ENCODE peak calls at places on chromosomes 13 and 19, in six cellular contexts. One of them, this sample, is unnamed. For H3K4me1, the result is how much of the 10 kb centered on the place peaks cover.

GRCh38 chr19:47095707-47096704 is 17.6 kb downstream of the ZC3H4 start:
- DNase-seq in GM23248: peak
- DNase-seq in tibial artery: peak
- DNase-seq in neural progenitor cell: no peak
- DNase-seq in thoracic aorta: no peak
- DNase-seq in CD8-positive, alpha-beta memory T cell: no peak
- DNase-seq in this sample: peak

GRCh38 chr13:106986033-106986484 is 418.1 kb upstream of the ARGLU1 start:
- DNase-seq in thoracic aorta: no peak
- DNase-seq in CD8-positive, alpha-beta memory T cell: no peak
- DNase-seq in neural progenitor cell: peak
- DNase-seq in GM23248: peak
- DNase-seq in tibial artery: no peak
- DNase-seq in this sample: peak

GRCh38 chr13:37651371-37651770 is 52.8 kb upstream of the POSTN start:
- DNase-seq in GM23248: no peak
- DNase-seq in CD8-positive, alpha-beta memory T cell: no peak
- DNase-seq in thoracic aorta: no peak
- DNase-seq in neural progenitor cell: no peak
- DNase-seq in tibial artery: no peak
- DNase-seq in this sample: no peak

GRCh38 chr13:64459778-64460177 is 2770.4 kb downstream of the PCDH9 start:
- DNase-seq in neural progenitor cell: no peak
- DNase-seq in thoracic aorta: no peak
- DNase-seq in tibial artery: no peak
- DNase-seq in GM23248: no peak
- DNase-seq in CD8-positive, alpha-beta memory T cell: no peak
- DNase-seq in this sample: no peak

GRCh38 chr13:25292301-25292700 is 5.0 kb upstream of the MTMR6 start:
- DNase-seq in CD8-positive, alpha-beta memory T cell: no peak
- DNase-seq in neural progenitor cell: no peak
- DNase-seq in thoracic aorta: no peak
- DNase-seq in tibial artery: no peak
- DNase-seq in GM23248: no peak
- DNase-seq in this sample: no peak

GRCh38 chr13:106796280-106797047 is 228.5 kb upstream of the ARGLU1 start:
- DNase-seq in tibial artery: no peak
- DNase-seq in CD8-positive, alpha-beta memory T cell: no peak
- DNase-seq in neural progenitor cell: peak
- DNase-seq in thoracic aorta: no peak
- DNase-seq in GM23248: no peak
- DNase-seq in this sample: no peak

GRCh38 chr19:2469102-2469914 is 6.6 kb upstream of the GADD45B start:
- DNase-seq in CD8-positive, alpha-beta memory T cell: no peak
- DNase-seq in tibial artery: no peak
- DNase-seq in neural progenitor cell: no peak
- DNase-seq in thoracic aorta: no peak
- DNase-seq in GM23248: peak
- DNase-seq in this sample: no peak

GRCh38 chr19:45104658-45105384 is 11.8 kb downstream of the PPP1R37 start:
- DNase-seq in thoracic aorta: no peak
- DNase-seq in CD8-positive, alpha-beta memory T cell: no peak
- DNase-seq in GM23248: no peak
- DNase-seq in tibial artery: no peak
- DNase-seq in neural progenitor cell: no peak
- DNase-seq in this sample: no peak

GRCh38 chr13:27172495-27172842 is 858 bp upstream of the USP12 start:
- DNase-seq in neural progenitor cell: no peak
- DNase-seq in thoracic aorta: no peak
- DNase-seq in CD8-positive, alpha-beta memory T cell: no peak
- DNase-seq in tibial artery: no peak
- DNase-seq in GM23248: peak
- DNase-seq in this sample: no peak

GRCh38 chr19:32498641-32499200 is 82.3 kb upstream of the PDCD5 start:
- DNase-seq in tibial artery: no peak
- DNase-seq in CD8-positive, alpha-beta memory T cell: peak
- DNase-seq in GM23248: no peak
- DNase-seq in thoracic aorta: no peak
- DNase-seq in neural progenitor cell: no peak
- DNase-seq in this sample: no peak

GRCh38 chr13:81872581-81872980 is 1531.7 kb upstream of the SPRY2 start:
- DNase-seq in CD8-positive, alpha-beta memory T cell: no peak
- DNase-seq in thoracic aorta: no peak
- DNase-seq in neural progenitor cell: peak
- DNase-seq in GM23248: no peak
- DNase-seq in tibial artery: no peak
- DNase-seq in this sample: no peak

GRCh38 chr13:59666504-59666903 is 497.2 kb downstream of the DIAPH3 start:
- DNase-seq in neural progenitor cell: no peak
- DNase-seq in CD8-positive, alpha-beta memory T cell: no peak
- DNase-seq in GM23248: no peak
- DNase-seq in tibial artery: no peak
- DNase-seq in thoracic aorta: no peak
- DNase-seq in this sample: no peak

GRCh38 chr19:18274776-18275356 is 614 bp upstream of the IQCN start:
- DNase-seq in CD8-positive, alpha-beta memory T cell: peak
- DNase-seq in thoracic aorta: peak
- DNase-seq in GM23248: peak
- DNase-seq in tibial artery: peak
- DNase-seq in neural progenitor cell: no peak
- DNase-seq in this sample: peak

GRCh38 chr13:21081926-21082325 is 20.5 kb upstream of the LATS2 start:
- DNase-seq in thoracic aorta: no peak
- DNase-seq in tibial artery: no peak
- DNase-seq in CD8-positive, alpha-beta memory T cell: no peak
- DNase-seq in neural progenitor cell: no peak
- DNase-seq in GM23248: no peak
- DNase-seq in this sample: no peak

GRCh38 chr19:10424011-10424637 is 3.8 kb downstream of the PDE4A start:
- DNase-seq in CD8-positive, alpha-beta memory T cell: peak
- DNase-seq in tibial artery: peak
- DNase-seq in thoracic aorta: no peak
- DNase-seq in neural progenitor cell: peak
- DNase-seq in GM23248: peak
- DNase-seq in this sample: peak
- H3K4me1 ChIP-seq in CD8-positive, alpha-beta memory T cell: half or more
- H3K4me1 ChIP-seq in tibial artery: under half
- H3K4me1 ChIP-seq in thoracic aorta: under half
- H3K4me1 ChIP-seq in neural progenitor cell: under half
- H3K4me1 ChIP-seq in GM23248: under half
- H3K4me1 ChIP-seq in this sample: under half

GRCh38 chr19:55252760-55253159 is 6.1 kb downstream of the PPP6R1 start:
- DNase-seq in thoracic aorta: no peak
- DNase-seq in GM23248: no peak
- DNase-seq in tibial artery: no peak
- DNase-seq in neural progenitor cell: no peak
- DNase-seq in CD8-positive, alpha-beta memory T cell: no peak
- DNase-seq in this sample: no peak

GRCh38 chr19:55254625-55254977 is 4.2 kb downstream of the PPP6R1 start:
- DNase-seq in thoracic aorta: no peak
- DNase-seq in GM23248: no peak
- DNase-seq in neural progenitor cell: no peak
- DNase-seq in tibial artery: no peak
- DNase-seq in CD8-positive, alpha-beta memory T cell: no peak
- DNase-seq in this sample: no peak

GRCh38 chr19:55253842-55254624 is 4.8 kb downstream of the PPP6R1 start:
- DNase-seq in GM23248: no peak
- DNase-seq in tibial artery: no peak
- DNase-seq in CD8-positive, alpha-beta memory T cell: peak
- DNase-seq in thoracic aorta: no peak
- DNase-seq in neural progenitor cell: no peak
- DNase-seq in this sample: no peak

GRCh38 chr19:55251296-55252081 is 7.3 kb downstream of the PPP6R1 start:
- DNase-seq in thoracic aorta: no peak
- DNase-seq in neural progenitor cell: no peak
- DNase-seq in GM23248: peak
- DNase-seq in CD8-positive, alpha-beta memory T cell: peak
- DNase-seq in tibial artery: no peak
- DNase-seq in this sample: no peak

GRCh38 chr19:55253264-55253663 is 5.6 kb downstream of the PPP6R1 start:
- DNase-seq in tibial artery: no peak
- DNase-seq in thoracic aorta: no peak
- DNase-seq in CD8-positive, alpha-beta memory T cell: no peak
- DNase-seq in neural progenitor cell: no peak
- DNase-seq in GM23248: no peak
- DNase-seq in this sample: no peak
- H3K27ac ChIP-seq in tibial artery: no peak
- H3K27ac ChIP-seq in thoracic aorta: no peak
- H3K27ac ChIP-seq in CD8-positive, alpha-beta memory T cell: peak
- H3K27ac ChIP-seq in neural progenitor cell: no peak
- H3K27ac ChIP-seq in GM23248: no peak
- H3K27ac ChIP-seq in this sample: no peak

DNA sequence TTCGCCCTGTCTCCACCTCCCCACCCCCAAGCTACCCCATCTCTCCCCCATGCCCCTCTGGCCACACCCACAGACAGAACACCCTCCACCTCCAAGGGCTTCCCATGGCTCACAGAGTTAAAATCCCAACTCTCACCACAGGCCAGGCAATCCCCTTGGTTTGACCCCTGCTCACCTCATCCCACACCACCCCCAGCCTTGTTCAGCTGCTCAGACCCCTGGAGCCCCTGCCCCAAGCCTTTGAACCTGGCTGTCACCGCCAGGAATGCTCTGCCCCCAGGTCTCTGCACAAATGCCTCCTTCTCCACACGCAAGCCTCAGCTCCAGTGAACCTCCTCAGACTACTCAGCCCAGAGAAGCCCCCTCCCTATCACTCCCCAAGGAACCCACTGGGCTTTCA is 5.8 kb downstream of the DDX39A start:
- DNase-seq in thoracic aorta: no peak
- DNase-seq in CD8-positive, alpha-beta memory T cell: no peak
- DNase-seq in neural progenitor cell: no peak
- DNase-seq in GM23248: no peak
- DNase-seq in tibial artery: no peak
- DNase-seq in this sample: no peak
- H3K4me1 ChIP-seq in thoracic aorta: under half
- H3K4me1 ChIP-seq in CD8-positive, alpha-beta memory T cell: half or more
- H3K4me1 ChIP-seq in neural progenitor cell: under half
- H3K4me1 ChIP-seq in GM23248: under half
- H3K4me1 ChIP-seq in tibial artery: half or more
- H3K4me1 ChIP-seq in this sample: under half

GRCh38 chr19:7908078-7908699 is 4.5 kb downstream of the MAP2K7 start:
- DNase-seq in GM23248: no peak
- DNase-seq in thoracic aorta: no peak
- DNase-seq in CD8-positive, alpha-beta memory T cell: no peak
- DNase-seq in tibial artery: no peak
- DNase-seq in neural progenitor cell: no peak
- DNase-seq in this sample: peak
- H3K27ac ChIP-seq in GM23248: no peak
- H3K27ac ChIP-seq in thoracic aorta: no peak
- H3K27ac ChIP-seq in CD8-positive, alpha-beta memory T cell: no peak
- H3K27ac ChIP-seq in tibial artery: no peak
- H3K27ac ChIP-seq in neural progenitor cell: no peak
- H3K27ac ChIP-seq in this sample: no peak